ENCODE peak calls at places on chromosomes 1 and 21, in five cellular contexts. One of them, this sample, is unnamed.

GRCh38 chr1:151512801-151513625 is 1.8 kb downstream of the CGN start:
- DNase-seq in HEK293T: no peak
- DNase-seq in NT2/D1: no peak
- DNase-seq in HepG2: no peak
- DNase-seq in H1: peak
- DNase-seq in this sample: no peak

GRCh38 chr1:29687601-29688244 is 451.4 kb downstream of the PTPRU start:
- DNase-seq in HEK293T: no peak
- DNase-seq in NT2/D1: no peak
- DNase-seq in HepG2: no peak
- DNase-seq in H1: no peak
- DNase-seq in this sample: no peak

GRCh38 chr1:150970818-150971582 is 3.6 kb downstream of the CERS2 start:
- DNase-seq in HEK293T: no peak
- DNase-seq in NT2/D1: no peak
- DNase-seq in HepG2: peak
- DNase-seq in H1: no peak
- DNase-seq in this sample: no peak

GRCh38 chr1:110686188-110686587 is 11.4 kb upstream of the KCNA3 start:
- DNase-seq in HEK293T: no peak
- DNase-seq in NT2/D1: no peak
- DNase-seq in HepG2: no peak
- DNase-seq in H1: no peak
- DNase-seq in this sample: no peak

GRCh38 chr1:196160066-196160795 is 448.0 kb downstream of the KCNT2 start:
- DNase-seq in HEK293T: no peak
- DNase-seq in NT2/D1: no peak
- DNase-seq in HepG2: no peak
- DNase-seq in H1: no peak
- DNase-seq in this sample: no peak

GRCh38 chr1:96882096-96882495 is 160.5 kb downstream of the PTBP2 start:
- DNase-seq in HEK293T: no peak
- DNase-seq in NT2/D1: no peak
- DNase-seq in HepG2: no peak
- DNase-seq in H1: no peak
- DNase-seq in this sample: no peak

GRCh38 chr21:15645830-15646229 is 84.0 kb upstream of the USP25 start:
- DNase-seq in HEK293T: no peak
- DNase-seq in NT2/D1: no peak
- DNase-seq in HepG2: no peak
- DNase-seq in H1: no peak
- DNase-seq in this sample: no peak

GRCh38 chr21:45590726-45591618 is 48.7 kb upstream of the SLC19A1 start:
- DNase-seq in HEK293T: no peak
- DNase-seq in NT2/D1: no peak
- DNase-seq in HepG2: no peak
- DNase-seq in H1: no peak
- DNase-seq in this sample: peak

GRCh38 chr1:31798433-31799195 is 17.2 kb downstream of the SPOCD1 start:
- DNase-seq in HEK293T: no peak
- DNase-seq in NT2/D1: no peak
- DNase-seq in HepG2: peak
- DNase-seq in H1: no peak
- DNase-seq in this sample: no peak
- TF ChIP-seq SUZ12 in HEK293T: no peak
- TF ChIP-seq SUZ12 in NT2/D1: no peak
- TF ChIP-seq SUZ12 in HepG2: no peak
- TF ChIP-seq SUZ12 in H1: no peak
- TF ChIP-seq SUZ12 in this sample: no peak

GRCh38 chr1:242196914-242197313 is 198.0 kb upstream of the MAP1LC3C start:
- DNase-seq in HEK293T: no peak
- DNase-seq in NT2/D1: no peak
- DNase-seq in HepG2: no peak
- DNase-seq in H1: no peak
- DNase-seq in this sample: no peak
- TF ChIP-seq SUZ12 in HEK293T: no peak
- TF ChIP-seq SUZ12 in NT2/D1: no peak
- TF ChIP-seq SUZ12 in HepG2: no peak
- TF ChIP-seq SUZ12 in H1: no peak
- TF ChIP-seq SUZ12 in this sample: no peak

GRCh38 chr1:53754484-53755312 is 15.7 kb upstream of the GLIS1 start:
- DNase-seq in HEK293T: peak
- DNase-seq in NT2/D1: peak
- DNase-seq in HepG2: peak
- DNase-seq in H1: no peak
- DNase-seq in this sample: no peak
- TF ChIP-seq SUZ12 in HEK293T: no peak
- TF ChIP-seq SUZ12 in NT2/D1: no peak
- TF ChIP-seq SUZ12 in HepG2: no peak
- TF ChIP-seq SUZ12 in H1: no peak
- TF ChIP-seq SUZ12 in this sample: no peak

GRCh38 chr1:93014156-93014555 is 52.9 kb upstream of the DIPK1A start:
- DNase-seq in HEK293T: no peak
- DNase-seq in NT2/D1: no peak
- DNase-seq in HepG2: no peak
- DNase-seq in H1: no peak
- DNase-seq in this sample: no peak

GRCh38 chr1:93013311-93014091 is 52.2 kb upstream of the DIPK1A start:
- DNase-seq in HEK293T: no peak
- DNase-seq in NT2/D1: no peak
- DNase-seq in HepG2: no peak
- DNase-seq in H1: no peak
- DNase-seq in this sample: no peak

GRCh38 chr1:93016171-93016570 is 54.9 kb upstream of the DIPK1A start:
- DNase-seq in HEK293T: no peak
- DNase-seq in NT2/D1: no peak
- DNase-seq in HepG2: peak
- DNase-seq in H1: no peak
- DNase-seq in this sample: no peak

GRCh38 chr1:93015590-93015989 is 54.3 kb upstream of the DIPK1A start:
- DNase-seq in HEK293T: no peak
- DNase-seq in NT2/D1: no peak
- DNase-seq in HepG2: no peak
- DNase-seq in H1: no peak
- DNase-seq in this sample: no peak
- TF ChIP-seq SUZ12 in HEK293T: no peak
- TF ChIP-seq SUZ12 in NT2/D1: no peak
- TF ChIP-seq SUZ12 in HepG2: no peak
- TF ChIP-seq SUZ12 in H1: no peak
- TF ChIP-seq SUZ12 in this sample: no peak